ENCODE peak calls at places on chromosomes 5 and 9, in five cellular contexts. One of them, this sample, is unnamed.

GRCh38 chr5:173623789-173624188 is 7.3 kb upstream of the BOD1 start:
- DNase-seq in CD4-positive, alpha-beta T cell: no peak
- DNase-seq in coronary artery: no peak
- DNase-seq in fibroblast of mammary gland: no peak
- DNase-seq in WTC11: no peak
- DNase-seq in this sample: no peak

GRCh38 chr9:117715411-117715989 is 11.3 kb downstream of the TLR4 start:
- DNase-seq in CD4-positive, alpha-beta T cell: no peak
- DNase-seq in WTC11: no peak
- DNase-seq in fibroblast of mammary gland: peak; percentile 8
- DNase-seq in coronary artery: no peak
- DNase-seq in this sample: no peak

GRCh38 chr5:67193479-67193878 is 3.1 kb downstream of the CD180 start:
- DNase-seq in fibroblast of mammary gland: no peak
- DNase-seq in WTC11: no peak
- DNase-seq in CD4-positive, alpha-beta T cell: no peak
- DNase-seq in coronary artery: no peak
- DNase-seq in this sample: no peak

GRCh38 chr9:121156263-121156731 is 45.4 kb downstream of the RAB14 start:
- DNase-seq in WTC11: no peak
- DNase-seq in CD4-positive, alpha-beta T cell: no peak
- DNase-seq in fibroblast of mammary gland: peak; percentile 71
- DNase-seq in coronary artery: no peak
- DNase-seq in this sample: no peak

GRCh38 chr9:135703726-135704125 is 1.7 kb downstream of the KCNT1 start:
- DNase-seq in coronary artery: no peak
- DNase-seq in fibroblast of mammary gland: no peak
- DNase-seq in CD4-positive, alpha-beta T cell: no peak
- DNase-seq in WTC11: peak; percentile 54
- DNase-seq in this sample: peak; percentile 34

GRCh38 chr9:130029223-130029583 is 13.8 kb downstream of the FNBP1 start:
- DNase-seq in CD4-positive, alpha-beta T cell: no peak
- DNase-seq in WTC11: no peak
- DNase-seq in fibroblast of mammary gland: no peak
- DNase-seq in coronary artery: no peak
- DNase-seq in this sample: no peak

GRCh38 chr5:62271870-62272269 is 34.1 kb upstream of the KIF2A start:
- DNase-seq in coronary artery: no peak
- DNase-seq in WTC11: no peak
- DNase-seq in CD4-positive, alpha-beta T cell: no peak
- DNase-seq in fibroblast of mammary gland: no peak
- DNase-seq in this sample: no peak

GRCh38 chr9:124133752-124134151 is 122.2 kb downstream of the LHX2 start:
- DNase-seq in CD4-positive, alpha-beta T cell: no peak
- DNase-seq in WTC11: peak; percentile 53
- DNase-seq in coronary artery: no peak
- DNase-seq in fibroblast of mammary gland: peak; percentile 36
- DNase-seq in this sample: peak; percentile 10

GRCh38 chr5:98713027-98713426 is 60.4 kb upstream of the RGMB start:
- DNase-seq in coronary artery: no peak
- DNase-seq in WTC11: no peak
- DNase-seq in CD4-positive, alpha-beta T cell: no peak
- DNase-seq in fibroblast of mammary gland: no peak
- DNase-seq in this sample: no peak

GRCh38 chr9:120259100-120259499 is 320.9 kb downstream of the CDK5RAP2 start:
- DNase-seq in CD4-positive, alpha-beta T cell: no peak
- DNase-seq in WTC11: no peak
- DNase-seq in coronary artery: no peak
- DNase-seq in fibroblast of mammary gland: no peak
- DNase-seq in this sample: no peak

GRCh38 chr9:94610181-94610591 is 16.6 kb upstream of the FBP2 start:
- DNase-seq in coronary artery: no peak
- DNase-seq in CD4-positive, alpha-beta T cell: no peak
- DNase-seq in WTC11: no peak
- DNase-seq in fibroblast of mammary gland: peak; percentile 2
- DNase-seq in this sample: no peak

GRCh38 chr9:97895695-97896332 is 26.5 kb downstream of the TRMO start:
- DNase-seq in CD4-positive, alpha-beta T cell: no peak
- DNase-seq in WTC11: peak; percentile 64
- DNase-seq in fibroblast of mammary gland: peak; percentile 54
- DNase-seq in coronary artery: no peak
- DNase-seq in this sample: peak; percentile 8

GRCh38 chr5:143605403-143606005 is 202.0 kb upstream of the NR3C1 start:
- DNase-seq in WTC11: no peak
- DNase-seq in fibroblast of mammary gland: peak; percentile 36
- DNase-seq in CD4-positive, alpha-beta T cell: no peak
- DNase-seq in coronary artery: no peak
- DNase-seq in this sample: no peak

GRCh38 chr9:117247271-117247670 is 167.6 kb downstream of the ASTN2 start:
- DNase-seq in fibroblast of mammary gland: no peak
- DNase-seq in coronary artery: no peak
- DNase-seq in CD4-positive, alpha-beta T cell: no peak
- DNase-seq in WTC11: no peak
- DNase-seq in this sample: no peak

GRCh38 chr9:122228191-122228905 is 409 bp downstream of the LHX6 start:
- DNase-seq in WTC11: peak; percentile 56
- DNase-seq in fibroblast of mammary gland: no peak
- DNase-seq in coronary artery: no peak
- DNase-seq in CD4-positive, alpha-beta T cell: no peak
- DNase-seq in this sample: peak; percentile 57

GRCh38 chr5:157378509-157378908 is 81.5 kb upstream of the NIPAL4 start:
- DNase-seq in WTC11: no peak
- DNase-seq in fibroblast of mammary gland: no peak
- DNase-seq in coronary artery: no peak
- DNase-seq in CD4-positive, alpha-beta T cell: no peak
- DNase-seq in this sample: no peak
- TF ChIP-seq CTCF in WTC11: no peak
- TF ChIP-seq CTCF in fibroblast of mammary gland: no peak
- TF ChIP-seq CTCF in coronary artery: no peak
- TF ChIP-seq CTCF in CD4-positive, alpha-beta T cell: no peak
- TF ChIP-seq CTCF in this sample: no peak

GRCh38 chr9:78021692-78022091 is 9.9 kb downstream of the GNAQ start:
- DNase-seq in CD4-positive, alpha-beta T cell: no peak
- DNase-seq in fibroblast of mammary gland: no peak
- DNase-seq in coronary artery: no peak
- DNase-seq in WTC11: no peak
- DNase-seq in this sample: no peak
- TF ChIP-seq CTCF in CD4-positive, alpha-beta T cell: no peak
- TF ChIP-seq CTCF in fibroblast of mammary gland: no peak
- TF ChIP-seq CTCF in coronary artery: no peak
- TF ChIP-seq CTCF in WTC11: no peak
- TF ChIP-seq CTCF in this sample: no peak

GRCh38 chr5:136802382-136802781 is 437.0 kb upstream of the TRPC7 start:
- DNase-seq in CD4-positive, alpha-beta T cell: no peak
- DNase-seq in coronary artery: no peak
- DNase-seq in WTC11: no peak
- DNase-seq in fibroblast of mammary gland: peak; percentile 54
- DNase-seq in this sample: no peak

GRCh38 chr5:136805466-136805865 is 440.1 kb upstream of the TRPC7 start:
- DNase-seq in coronary artery: no peak
- DNase-seq in fibroblast of mammary gland: no peak
- DNase-seq in CD4-positive, alpha-beta T cell: no peak
- DNase-seq in WTC11: no peak
- DNase-seq in this sample: no peak

DNA sequence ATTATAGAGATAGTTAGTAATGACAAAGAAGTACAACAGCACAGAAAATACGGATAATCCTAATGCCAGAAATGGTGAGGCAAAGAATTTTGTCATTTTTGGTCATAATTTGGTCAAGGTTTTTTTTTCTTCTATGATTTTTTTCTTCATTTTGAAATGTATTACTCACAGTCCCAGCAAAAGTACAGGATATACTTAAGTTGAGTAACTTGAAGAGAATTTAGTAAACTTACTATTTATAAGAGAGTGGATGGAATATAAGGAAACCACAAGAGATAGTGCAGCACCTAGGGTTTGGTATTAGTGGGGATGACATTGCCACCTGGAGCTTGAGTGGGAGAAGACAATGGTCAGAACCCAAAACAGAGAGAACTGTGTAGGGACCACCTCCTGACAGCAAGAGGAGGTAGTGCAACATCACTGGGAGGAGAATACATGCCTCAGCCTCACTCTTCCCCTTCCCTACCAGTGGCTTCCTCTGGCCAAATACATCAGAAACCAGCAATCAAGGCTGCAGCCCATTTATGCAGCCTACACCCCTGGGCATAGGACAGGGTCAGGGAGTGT is 434.5 kb upstream of the TRPC7 start:
- DNase-seq in coronary artery: no peak
- DNase-seq in CD4-positive, alpha-beta T cell: no peak
- DNase-seq in WTC11: no peak
- DNase-seq in fibroblast of mammary gland: no peak
- DNase-seq in this sample: no peak
- TF ChIP-seq CTCF in coronary artery: no peak
- TF ChIP-seq CTCF in CD4-positive, alpha-beta T cell: no peak
- TF ChIP-seq CTCF in WTC11: no peak
- TF ChIP-seq CTCF in fibroblast of mammary gland: no peak
- TF ChIP-seq CTCF in this sample: no peak

GRCh38 chr5:172505840-172506638 is 51.7 kb upstream of the SH3PXD2B start:
- DNase-seq in fibroblast of mammary gland: no peak
- DNase-seq in WTC11: no peak
- DNase-seq in CD4-positive, alpha-beta T cell: no peak
- DNase-seq in coronary artery: peak; percentile 31
- DNase-seq in this sample: no peak

GRCh38 chr5:172511952-172512351 is 57.6 kb upstream of the SH3PXD2B start:
- DNase-seq in WTC11: no peak
- DNase-seq in coronary artery: no peak
- DNase-seq in fibroblast of mammary gland: no peak
- DNase-seq in CD4-positive, alpha-beta T cell: no peak
- DNase-seq in this sample: no peak

GRCh38 chr5:172508471-172509404 is 54.4 kb upstream of the SH3PXD2B start:
- DNase-seq in WTC11: no peak
- DNase-seq in CD4-positive, alpha-beta T cell: no peak
- DNase-seq in fibroblast of mammary gland: no peak
- DNase-seq in coronary artery: peak; percentile 64
- DNase-seq in this sample: no peak

GRCh38 chr5:172506921-172507320 is 52.6 kb upstream of the SH3PXD2B start:
- DNase-seq in CD4-positive, alpha-beta T cell: no peak
- DNase-seq in WTC11: no peak
- DNase-seq in fibroblast of mammary gland: no peak
- DNase-seq in coronary artery: peak; percentile 64
- DNase-seq in this sample: no peak

GRCh38 chr5:172509405-172509781 is 55.1 kb upstream of the SH3PXD2B start:
- DNase-seq in fibroblast of mammary gland: no peak
- DNase-seq in WTC11: no peak
- DNase-seq in CD4-positive, alpha-beta T cell: no peak
- DNase-seq in coronary artery: peak; percentile 50
- DNase-seq in this sample: no peak
- TF ChIP-seq CTCF in fibroblast of mammary gland: no peak
- TF ChIP-seq CTCF in WTC11: no peak
- TF ChIP-seq CTCF in CD4-positive, alpha-beta T cell: no peak
- TF ChIP-seq CTCF in coronary artery: no peak
- TF ChIP-seq CTCF in this sample: no peak

GRCh38 chr5:167892352-167893115 is 398.9 kb upstream of the WWC1 start:
- DNase-seq in CD4-positive, alpha-beta T cell: no peak
- DNase-seq in WTC11: no peak
- DNase-seq in fibroblast of mammary gland: no peak
- DNase-seq in coronary artery: no peak
- DNase-seq in this sample: no peak

GRCh38 chr5:167893271-167893670 is 398.2 kb upstream of the WWC1 start:
- DNase-seq in WTC11: no peak
- DNase-seq in CD4-positive, alpha-beta T cell: no peak
- DNase-seq in fibroblast of mammary gland: no peak
- DNase-seq in coronary artery: no peak
- DNase-seq in this sample: no peak

GRCh38 chr5:167889276-167889675 is 402.2 kb upstream of the WWC1 start:
- DNase-seq in fibroblast of mammary gland: no peak
- DNase-seq in CD4-positive, alpha-beta T cell: no peak
- DNase-seq in coronary artery: no peak
- DNase-seq in WTC11: no peak
- DNase-seq in this sample: no peak

GRCh38 chr5:167888395-167888794 is 403.1 kb upstream of the WWC1 start:
- DNase-seq in WTC11: no peak
- DNase-seq in CD4-positive, alpha-beta T cell: no peak
- DNase-seq in coronary artery: no peak
- DNase-seq in fibroblast of mammary gland: no peak
- DNase-seq in this sample: no peak
- TF ChIP-seq CTCF in WTC11: no peak
- TF ChIP-seq CTCF in CD4-positive, alpha-beta T cell: no peak
- TF ChIP-seq CTCF in coronary artery: no peak
- TF ChIP-seq CTCF in fibroblast of mammary gland: no peak
- TF ChIP-seq CTCF in this sample: no peak

DNA sequence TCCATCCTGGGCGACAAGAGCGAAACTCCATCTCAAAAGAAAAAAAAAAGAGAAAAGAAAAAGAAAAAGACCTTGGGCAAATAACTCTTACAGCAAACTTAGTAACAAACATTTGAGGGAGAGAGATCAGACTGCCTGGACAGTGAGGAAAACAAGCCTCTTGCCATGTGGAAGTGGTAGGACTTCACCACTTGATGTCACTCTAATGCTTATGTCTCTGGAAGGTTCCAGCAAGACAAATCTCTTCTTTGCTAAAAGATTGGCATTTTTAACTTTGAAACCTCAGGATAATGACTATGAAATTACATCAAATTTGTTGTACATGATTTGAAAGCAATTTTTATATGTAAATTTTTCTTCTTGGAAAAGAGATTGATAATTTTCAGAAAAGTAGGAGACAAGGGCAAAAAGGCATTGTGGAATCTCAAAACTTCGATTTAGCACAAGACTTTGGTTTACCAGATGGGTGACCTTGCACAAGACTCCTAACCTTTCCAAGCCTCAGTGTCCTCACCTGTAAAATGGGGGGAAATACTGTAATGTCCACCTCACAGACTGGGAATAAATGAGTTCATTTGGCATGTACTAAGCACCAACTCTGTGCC is 5.4 kb downstream of the ACTL7B start:
- DNase-seq in coronary artery: no peak
- DNase-seq in fibroblast of mammary gland: peak; percentile 45
- DNase-seq in CD4-positive, alpha-beta T cell: no peak
- DNase-seq in WTC11: no peak
- DNase-seq in this sample: no peak
- TF ChIP-seq CTCF in coronary artery: no peak
- TF ChIP-seq CTCF in fibroblast of mammary gland: peak; percentile 39
- TF ChIP-seq CTCF in CD4-positive, alpha-beta T cell: no peak
- TF ChIP-seq CTCF in WTC11: no peak
- TF ChIP-seq CTCF in this sample: no peak

GRCh38 chr9:88593537-88594185 is 58.7 kb downstream of the NXNL2 start:
- DNase-seq in coronary artery: no peak
- DNase-seq in fibroblast of mammary gland: peak; percentile 75
- DNase-seq in CD4-positive, alpha-beta T cell: peak; percentile 4
- DNase-seq in WTC11: no peak
- DNase-seq in this sample: peak; percentile 36
- TF ChIP-seq CTCF in coronary artery: peak; percentile 60
- TF ChIP-seq CTCF in fibroblast of mammary gland: peak; percentile 66
- TF ChIP-seq CTCF in CD4-positive, alpha-beta T cell: peak; percentile 73
- TF ChIP-seq CTCF in WTC11: peak; percentile 31
- TF ChIP-seq CTCF in this sample: peak; percentile 52

DNA sequence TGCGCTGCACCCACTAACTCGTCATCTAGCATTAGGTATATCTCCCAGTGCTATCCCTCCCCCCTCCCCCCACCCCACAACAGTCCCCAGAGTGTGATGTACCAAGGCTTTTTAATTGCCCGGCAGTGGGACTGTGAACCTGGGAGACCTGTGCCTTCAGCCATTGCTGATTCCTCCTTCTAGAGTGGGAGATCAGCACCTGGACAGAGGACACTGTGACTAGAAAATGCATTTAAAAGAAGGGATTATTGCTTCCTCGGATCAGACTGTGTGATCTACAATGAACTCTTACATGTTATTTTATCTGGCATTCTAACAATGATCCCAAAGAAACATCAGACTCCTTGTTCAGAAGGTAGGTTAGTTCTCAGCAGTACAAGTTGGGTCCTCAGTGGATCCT is 25.9 kb downstream of the CTSL start:
- DNase-seq in coronary artery: no peak
- DNase-seq in fibroblast of mammary gland: no peak
- DNase-seq in CD4-positive, alpha-beta T cell: no peak
- DNase-seq in WTC11: no peak
- DNase-seq in this sample: no peak
- TF ChIP-seq CTCF in coronary artery: no peak
- TF ChIP-seq CTCF in fibroblast of mammary gland: no peak
- TF ChIP-seq CTCF in CD4-positive, alpha-beta T cell: no peak
- TF ChIP-seq CTCF in WTC11: no peak
- TF ChIP-seq CTCF in this sample: no peak